ENCODE peak calls at places on chromosomes 12 and 14, in nine cellular contexts. J is ovary, M is A549, I is body of pancreas, K is adrenal gland, T is stomach, E is HepG2, H is GM12891, U is IMR-90. V is an unnamed sample.

GRCh38 chr12:52871291-52871961 is 22.6 kb upstream of the KRT78 start:
- DNase-seq in J (peak), M (peak), I (no peak), K (no peak), T (peak), E (no peak), H (no peak), U (peak), V (peak)

GRCh38 chr12:52407918-52408317 is 1.8 kb upstream of the KRT82 start:
- DNase-seq in J (no peak), M (peak), I (no peak), K (no peak), T (no peak), E (peak), H (no peak), U (no peak), V (no peak)

GRCh38 chr12:123436017-123436964 is at the start of gene RILPL2:
- DNase-seq in J (peak), M (peak), I (peak), K (peak), T (peak), E (peak), H (peak), U (peak), V (peak)

GRCh38 chr12:81644503-81644902 is 114.6 kb downstream of the PPFIA2 start:
- DNase-seq in J (no peak), M (peak), I (no peak), K (no peak), T (no peak), E (peak), H (no peak), U (peak), V (no peak)

GRCh38 chr12:29316772-29317171 is 64.2 kb downstream of the ERGIC2 start:
- DNase-seq in J (no peak), M (no peak), I (no peak), K (peak), T (no peak), E (no peak), H (no peak), U (peak), V (peak)

GRCh38 chr14:21044106-21044618 is 2.0 kb downstream of the RNASE7 start:
- DNase-seq in J (no peak), M (no peak), I (peak), K (peak), T (no peak), E (peak), H (no peak), U (no peak), V (no peak)

GRCh38 chr12:46260913-46261476 is 7.8 kb downstream of the SLC38A1 start:
- DNase-seq in J (no peak), M (no peak), I (no peak), K (no peak), T (no peak), E (no peak), H (no peak), U (no peak), V (no peak)

GRCh38 chr12:85310456-85311076 is 30.5 kb downstream of the ALX1 start:
- DNase-seq in J (no peak), M (peak), I (no peak), K (no peak), T (no peak), E (no peak), H (no peak), U (peak), V (no peak)

GRCh38 chr12:75162845-75163244 is 46.8 kb downstream of the KCNC2 start:
- DNase-seq in J (no peak), M (no peak), I (no peak), K (no peak), T (no peak), E (no peak), H (no peak), U (no peak), V (no peak)

GRCh38 chr12:125549836-125550235 is 484.6 kb downstream of the AACS start:
- DNase-seq in J (no peak), M (peak), I (no peak), K (no peak), T (no peak), E (no peak), H (no peak), U (no peak), V (no peak)

GRCh38 chr12:51361419-51362016 is 15.0 kb upstream of the CELA1 start:
- DNase-seq in J (no peak), M (no peak), I (peak), K (no peak), T (no peak), E (no peak), H (no peak), U (no peak), V (no peak)

GRCh38 chr14:30820674-30821073 is 53.7 kb upstream of the COCH start:
- DNase-seq in J (no peak), M (no peak), I (no peak), K (no peak), T (no peak), E (no peak), H (no peak), U (no peak), V (no peak)

GRCh38 chr12:100404769-100405407 is 48.0 kb downstream of the SLC17A8 start:
- DNase-seq in J (no peak), M (peak), I (peak), K (no peak), T (peak), E (peak), H (peak), U (peak), V (peak)

GRCh38 chr12:113232787-113233585 is 11.7 kb downstream of the TPCN1 start:
- DNase-seq in J (no peak), M (no peak), I (no peak), K (peak), T (peak), E (no peak), H (peak), U (no peak), V (no peak)
- TF ChIP-seq POLR2A in J (no peak), M (no peak), I (no peak), K (no peak), T (no peak), E (no peak), H (no peak), U (no peak), V (no peak)

GRCh38 chr12:111776836-111777344 is 10.2 kb downstream of the ALDH2 start:
- DNase-seq in J (no peak), M (no peak), I (no peak), K (no peak), T (no peak), E (no peak), H (no peak), U (peak), V (no peak)

GRCh38 chr12:111780615-111781014 is 13.9 kb downstream of the ALDH2 start:
- DNase-seq in J (no peak), M (no peak), I (peak), K (no peak), T (peak), E (no peak), H (no peak), U (no peak), V (no peak)

GRCh38 chr12:111780166-111780565 is 13.4 kb downstream of the ALDH2 start:
- DNase-seq in J (no peak), M (no peak), I (no peak), K (no peak), T (no peak), E (no peak), H (no peak), U (no peak), V (no peak)

GRCh38 chr12:111775205-111776193 is 8.8 kb downstream of the ALDH2 start:
- DNase-seq in J (peak), M (peak), I (peak), K (peak), T (peak), E (peak), H (peak), U (peak), V (no peak)

DNA sequence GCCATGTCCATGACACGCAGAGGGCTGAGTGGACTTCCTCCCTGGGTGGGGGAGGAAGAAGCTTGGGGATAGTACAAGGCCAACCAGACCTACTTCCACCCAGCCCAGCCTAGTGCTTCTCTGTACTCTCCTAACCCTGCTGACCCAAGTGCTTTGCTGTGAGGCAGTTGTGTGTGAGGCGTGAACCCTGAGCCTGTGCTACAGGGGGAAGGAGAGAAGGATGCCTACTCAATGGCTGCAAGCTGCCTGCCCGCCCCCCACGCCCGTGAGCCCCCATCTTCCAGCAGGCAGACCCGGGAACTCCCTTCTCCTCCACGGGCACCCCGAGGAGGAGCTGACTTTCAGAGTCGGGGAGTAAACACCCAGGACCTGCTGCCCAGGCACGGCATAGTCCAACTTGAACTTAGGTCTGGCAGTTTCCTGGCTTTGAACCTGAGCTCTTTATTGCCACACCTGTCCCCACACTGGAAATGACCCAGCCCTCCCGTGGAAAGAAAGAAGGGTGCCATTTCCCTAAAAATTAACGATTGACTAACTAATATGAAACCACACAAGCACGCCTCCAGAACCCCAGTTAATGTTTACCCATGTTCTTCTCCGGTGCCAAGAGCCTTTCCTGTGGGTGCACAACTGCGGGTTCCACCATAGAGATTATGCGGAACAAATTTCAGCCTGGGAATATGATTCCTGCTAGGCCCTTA is 10.8 kb downstream of the ALDH2 start:
- DNase-seq in J (no peak), M (peak), I (peak), K (peak), T (peak), E (peak), H (no peak), U (no peak), V (no peak)
- TF ChIP-seq POLR2A in J (no peak), M (no peak), I (peak), K (no peak), T (no peak), E (no peak), H (no peak), U (no peak), V (no peak)

DNA sequence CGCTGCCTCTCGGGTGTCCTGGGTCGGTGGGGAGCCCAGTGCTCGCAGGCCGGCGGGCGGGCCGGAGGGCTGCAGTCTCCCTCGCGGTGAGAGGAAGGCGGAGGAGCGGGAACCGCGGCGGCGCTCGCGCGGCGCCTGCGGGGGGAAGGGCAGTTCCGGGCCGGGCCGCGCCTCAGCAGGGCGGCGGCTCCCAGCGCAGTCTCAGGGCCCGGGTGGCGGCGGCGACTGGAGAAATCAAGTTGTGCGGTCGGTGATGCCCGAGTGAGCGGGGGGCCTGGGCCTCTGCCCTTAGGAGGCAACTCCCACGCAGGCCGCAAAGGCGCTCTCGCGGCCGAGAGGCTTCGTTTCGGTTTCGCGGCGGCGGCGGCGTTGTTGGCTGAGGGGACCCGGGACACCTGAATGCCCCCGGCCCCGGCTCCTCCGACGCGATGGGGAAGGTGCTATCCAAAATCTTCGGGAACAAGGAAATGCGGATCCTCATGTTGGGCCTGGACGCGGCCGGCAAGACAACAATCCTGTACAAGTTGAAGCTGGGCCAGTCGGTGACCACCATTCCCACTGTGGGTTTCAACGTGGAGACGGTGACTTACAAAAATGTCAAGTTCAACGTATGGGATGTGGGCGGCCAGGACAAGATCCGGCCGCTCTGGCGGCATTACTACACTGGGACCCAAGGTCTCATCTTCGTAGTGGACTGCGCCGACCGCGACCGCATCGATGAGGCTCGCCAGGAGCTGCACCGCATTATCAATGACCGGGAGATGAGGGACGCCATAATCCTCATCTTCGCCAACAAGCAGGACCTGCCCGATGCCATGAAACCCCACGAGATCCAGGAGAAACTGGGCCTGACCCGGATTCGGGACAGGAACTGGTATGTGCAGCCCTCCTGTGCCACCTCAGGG is 679 bp downstream of the ARF6 start:
- DNase-seq in J (peak), M (peak), I (peak), K (peak), T (peak), E (no peak), H (peak), U (no peak), V (no peak)
- TF ChIP-seq POLR2A in J (no peak), M (no peak), I (no peak), K (no peak), T (no peak), E (no peak), H (no peak), U (no peak), V (no peak)

GRCh38 chr12:108119126-108119973 is 9.7 kb upstream of the WSCD2 start:
- DNase-seq in J (no peak), M (no peak), I (no peak), K (no peak), T (peak), E (no peak), H (no peak), U (no peak), V (no peak)
- TF ChIP-seq POLR2A in J (no peak), M (no peak), I (no peak), K (no peak), T (no peak), E (no peak), H (no peak), U (no peak), V (no peak)

GRCh38 chr14:84882830-84883229 is 647.1 kb upstream of the FLRT2 start:
- DNase-seq in J (no peak), M (no peak), I (no peak), K (no peak), T (no peak), E (no peak), H (no peak), U (no peak), V (no peak)

GRCh38 chr14:84885061-84885460 is 644.9 kb upstream of the FLRT2 start:
- DNase-seq in J (no peak), M (no peak), I (no peak), K (no peak), T (no peak), E (no peak), H (no peak), U (no peak), V (no peak)
- TF ChIP-seq POLR2A in J (no peak), M (no peak), I (no peak), K (no peak), T (no peak), E (no peak), H (no peak), U (no peak), V (no peak)

GRCh38 chr12:116454950-116455447 is 104.2 kb upstream of the MAP1LC3B2 start:
- DNase-seq in J (no peak), M (peak), I (no peak), K (no peak), T (no peak), E (no peak), H (no peak), U (peak), V (peak)
- TF ChIP-seq POLR2A in J (no peak), M (no peak), I (no peak), K (no peak), T (no peak), E (no peak), H (no peak), U (peak), V (no peak)

DNA sequence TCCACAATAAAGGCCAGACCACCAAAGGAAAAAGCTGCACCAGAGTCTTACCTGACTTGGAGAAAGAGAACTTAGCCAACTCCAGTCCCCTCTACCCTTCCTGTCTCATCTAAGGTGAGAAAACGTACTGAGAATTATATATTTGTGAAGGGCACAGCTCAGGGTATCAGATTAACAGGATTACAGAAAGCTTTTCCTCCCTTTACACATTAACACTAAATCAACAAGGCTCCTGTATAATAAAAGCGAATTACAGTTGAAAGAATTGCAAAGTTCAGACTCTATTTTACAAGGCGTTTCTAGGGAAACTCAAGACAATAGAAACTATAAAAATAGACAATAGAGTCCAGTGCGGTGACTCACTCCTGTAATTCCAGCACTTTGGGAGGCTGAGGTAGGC is 82.7 kb upstream of the RPL10L start:
- DNase-seq in J (no peak), M (peak), I (no peak), K (no peak), T (no peak), E (no peak), H (no peak), U (no peak), V (no peak)
- TF ChIP-seq POLR2A in J (no peak), M (no peak), I (no peak), K (no peak), T (no peak), E (no peak), H (no peak), U (no peak), V (no peak)

GRCh38 chr14:77140937-77141591 is 527 bp downstream of the ZDHHC22 start:
- DNase-seq in J (no peak), M (peak), I (no peak), K (no peak), T (no peak), E (no peak), H (peak), U (peak), V (no peak)
- TF ChIP-seq POLR2A in J (no peak), M (no peak), I (no peak), K (no peak), T (no peak), E (no peak), H (no peak), U (no peak), V (no peak)

GRCh38 chr14:100325231-100325632 is 2.1 kb downstream of the SLC25A47 start:
- DNase-seq in J (no peak), M (no peak), I (peak), K (no peak), T (no peak), E (no peak), H (no peak), U (no peak), V (no peak)
- TF ChIP-seq POLR2A in J (no peak), M (no peak), I (no peak), K (no peak), T (no peak), E (no peak), H (no peak), U (no peak), V (no peak)

V was measured in H54.